ENCODE peak calls at places on chromosomes 3 and 15, in six cellular contexts. Q is NCI-H510A treated with DMSO at 0.1 percent for 48 hours, R is M059J, V is fibroblast of gingiva, B is endothelial cell, P is stromal cell of bone marrow. K is an unnamed sample.

GRCh38 chr3:17551333-17551732 is 191.1 kb downstream of the TBC1D5 start:
- DNase-seq in P (no peak), Q (no peak), R (no peak), B (no peak), V (peak), K (no peak)

GRCh38 chr3:58386966-58387365 is 46.7 kb downstream of the PDHB start:
- DNase-seq in R (peak), Q (no peak), P (peak), B (peak), V (peak), K (peak)

GRCh38 chr15:66287461-66288055 is 5.8 kb upstream of the DIS3L start:
- DNase-seq in B (no peak), R (peak), P (peak), V (peak), Q (peak), K (peak)

GRCh38 chr3:113668015-113668414 is 28.4 kb downstream of the USF3 start:
- DNase-seq in V (peak), Q (no peak), B (no peak), P (peak), R (no peak), K (peak)

GRCh38 chr3:14231998-14232501 is 53.4 kb downstream of the LSM3 start:
- DNase-seq in B (no peak), R (no peak), V (no peak), Q (no peak), P (no peak), K (peak)

GRCh38 chr3:42666022-42666421 is 12.5 kb downstream of the ZBTB47 start:
- DNase-seq in V (no peak), R (no peak), B (no peak), P (no peak), Q (no peak), K (no peak)

GRCh38 chr3:141353652-141354495 is 14.4 kb upstream of the ZBTB38 start:
- DNase-seq in B (no peak), P (no peak), V (no peak), R (no peak), Q (no peak), K (no peak)

GRCh38 chr3:153591566-153592221 is 429.7 kb downstream of the RAP2B start:
- DNase-seq in R (peak), V (no peak), Q (no peak), B (no peak), P (no peak), K (no peak)

GRCh38 chr3:137687181-137687880 is 76.8 kb upstream of the SOX14 start:
- DNase-seq in R (no peak), Q (peak), B (no peak), V (no peak), P (no peak), K (no peak)

GRCh38 chr3:194103475-194103874 is 32.5 kb upstream of the HES1 start:
- DNase-seq in P (no peak), V (no peak), B (no peak), R (no peak), Q (no peak), K (no peak)

GRCh38 chr3:188124184-188124583 is 29.8 kb upstream of the LPP start:
- DNase-seq in R (no peak), P (no peak), Q (no peak), V (no peak), B (no peak), K (peak)

GRCh38 chr3:11908981-11909698 is 62.5 kb upstream of the TAMM41 start:
- DNase-seq in Q (no peak), P (no peak), R (no peak), V (no peak), B (no peak), K (no peak)

GRCh38 chr15:41942886-41943285 is 29.5 kb downstream of the EHD4 start:
- DNase-seq in P (no peak), R (no peak), B (no peak), Q (no peak), V (no peak), K (no peak)

GRCh38 chr3:158918008-158918407 is 116.2 kb downstream of the MFSD1 start:
- DNase-seq in B (peak), P (peak), Q (peak), R (peak), V (peak), K (peak)

GRCh38 chr3:83842511-83842910 is 1116.3 kb upstream of the CADM2 start:
- DNase-seq in P (no peak), B (no peak), R (no peak), V (no peak), Q (no peak), K (no peak)

GRCh38 chr3:67064105-67064504 is 66.0 kb downstream of the KBTBD8 start:
- DNase-seq in R (peak), B (no peak), V (no peak), Q (no peak), P (no peak), K (peak)

GRCh38 chr3:15892828-15893227 is 95.0 kb upstream of the ANKRD28 start:
- DNase-seq in P (peak), V (peak), B (no peak), Q (no peak), R (peak), K (peak)

GRCh38 chr15:90191795-90192494 is 9.2 kb upstream of the SEMA4B start:
- DNase-seq in P (no peak), Q (peak), B (no peak), V (peak), R (peak), K (no peak)

GRCh38 chr3:71581451-71581980 is 2.0 kb downstream of the FOXP1 start:
- DNase-seq in R (peak), B (peak), V (no peak), P (no peak), Q (peak), K (no peak)

GRCh38 chr15:100880139-100880896 is 687 bp downstream of the ALDH1A3 start:
- DNase-seq in V (no peak), B (peak), R (peak), P (no peak), Q (no peak), K (no peak)

GRCh38 chr3:186839874-186840641 is 2.5 kb upstream of the ADIPOQ start:
- DNase-seq in B (no peak), P (peak), Q (no peak), R (peak), V (peak), K (no peak)

GRCh38 chr15:57496594-57496945 is 95.1 kb upstream of the MYZAP start:
- DNase-seq in R (no peak), P (no peak), B (no peak), Q (no peak), V (no peak), K (no peak)

GRCh38 chr3:147384210-147385058 is 21.9 kb downstream of the ZIC4 start:
- DNase-seq in V (no peak), Q (no peak), P (no peak), B (peak), R (no peak), K (no peak)

GRCh38 chr3:189772584-189772983 is 141.4 kb downstream of the TP63 start:
- DNase-seq in Q (no peak), P (peak), B (no peak), V (peak), R (peak), K (peak)

GRCh38 chr15:43932036-43932435 is 105.2 kb downstream of the WDR76 start:
- DNase-seq in R (no peak), P (no peak), Q (no peak), B (no peak), V (no peak), K (no peak)

GRCh38 chr3:88810455-88810854 is 297.0 kb upstream of the EPHA3 start:
- DNase-seq in P (peak), B (no peak), R (no peak), V (no peak), Q (no peak), K (peak)

GRCh38 chr3:124032351-124032880 is 40.5 kb upstream of the ROPN1 start:
- DNase-seq in V (peak), B (no peak), R (peak), P (no peak), Q (peak), K (no peak)

GRCh38 chr3:129663045-129663446 is 56.6 kb upstream of the PLXND1 start:
- DNase-seq in Q (no peak), P (no peak), B (no peak), R (peak), V (no peak), K (no peak)